ENCODE peak calls at places on chromosomes 1 and 21, in eight cellular contexts. One of them, this sample, is unnamed.

GRCh38 chr1:48931571-48932251 is 155.0 kb upstream of the BEND5 start:
- DNase-seq in T-helper 2 cell: no peak
- DNase-seq in heart right ventricle: no peak
- DNase-seq in CD4-positive, alpha-beta memory T cell: no peak
- DNase-seq in cardiac muscle cell: no peak
- DNase-seq in heart left ventricle: no peak
- DNase-seq in CD8-positive, alpha-beta T cell: no peak
- DNase-seq in ELR: peak
- DNase-seq in this sample: peak

GRCh38 chr1:147850737-147851136 is 51.9 kb upstream of the GJA8 start:
- DNase-seq in T-helper 2 cell: no peak
- DNase-seq in heart right ventricle: no peak
- DNase-seq in CD4-positive, alpha-beta memory T cell: no peak
- DNase-seq in cardiac muscle cell: no peak
- DNase-seq in heart left ventricle: no peak
- DNase-seq in CD8-positive, alpha-beta T cell: no peak
- DNase-seq in ELR: peak
- DNase-seq in this sample: no peak

GRCh38 chr1:105172803-105173202 is 1423.1 kb downstream of the AMY1C start:
- DNase-seq in T-helper 2 cell: no peak
- DNase-seq in heart right ventricle: no peak
- DNase-seq in CD4-positive, alpha-beta memory T cell: no peak
- DNase-seq in cardiac muscle cell: peak
- DNase-seq in heart left ventricle: no peak
- DNase-seq in CD8-positive, alpha-beta T cell: no peak
- DNase-seq in ELR: no peak
- DNase-seq in this sample: no peak

GRCh38 chr21:26469789-26470188 is 103.3 kb downstream of the CYYR1 start:
- DNase-seq in T-helper 2 cell: no peak
- DNase-seq in heart right ventricle: peak
- DNase-seq in CD4-positive, alpha-beta memory T cell: no peak
- DNase-seq in cardiac muscle cell: no peak
- DNase-seq in heart left ventricle: no peak
- DNase-seq in CD8-positive, alpha-beta T cell: no peak
- DNase-seq in ELR: peak
- DNase-seq in this sample: no peak

GRCh38 chr1:114152211-114153050 is 1.2 kb downstream of the SYT6 start:
- DNase-seq in T-helper 2 cell: no peak
- DNase-seq in heart right ventricle: peak
- DNase-seq in CD4-positive, alpha-beta memory T cell: peak
- DNase-seq in cardiac muscle cell: peak
- DNase-seq in heart left ventricle: peak
- DNase-seq in CD8-positive, alpha-beta T cell: no peak
- DNase-seq in ELR: peak
- DNase-seq in this sample: peak

GRCh38 chr1:47844556-47844950 is 152.6 kb downstream of the TRABD2B start:
- DNase-seq in T-helper 2 cell: no peak
- DNase-seq in heart right ventricle: no peak
- DNase-seq in CD4-positive, alpha-beta memory T cell: no peak
- DNase-seq in cardiac muscle cell: no peak
- DNase-seq in heart left ventricle: no peak
- DNase-seq in CD8-positive, alpha-beta T cell: no peak
- DNase-seq in ELR: no peak
- DNase-seq in this sample: no peak

GRCh38 chr1:15146142-15146541 is 7.4 kb upstream of the TMEM51 start:
- DNase-seq in T-helper 2 cell: no peak
- DNase-seq in heart right ventricle: no peak
- DNase-seq in CD4-positive, alpha-beta memory T cell: no peak
- DNase-seq in cardiac muscle cell: no peak
- DNase-seq in heart left ventricle: no peak
- DNase-seq in CD8-positive, alpha-beta T cell: no peak
- DNase-seq in ELR: no peak
- DNase-seq in this sample: no peak

GRCh38 chr1:47696911-47697441 is 259.1 kb downstream of the FOXD2 start:
- DNase-seq in T-helper 2 cell: no peak
- DNase-seq in heart right ventricle: no peak
- DNase-seq in CD4-positive, alpha-beta memory T cell: no peak
- DNase-seq in cardiac muscle cell: peak
- DNase-seq in heart left ventricle: no peak
- DNase-seq in CD8-positive, alpha-beta T cell: no peak
- DNase-seq in ELR: no peak
- DNase-seq in this sample: no peak

GRCh38 chr1:177228721-177229088 is 57.9 kb downstream of the BRINP2 start:
- DNase-seq in T-helper 2 cell: no peak
- DNase-seq in heart right ventricle: no peak
- DNase-seq in CD4-positive, alpha-beta memory T cell: no peak
- DNase-seq in cardiac muscle cell: no peak
- DNase-seq in heart left ventricle: no peak
- DNase-seq in CD8-positive, alpha-beta T cell: no peak
- DNase-seq in ELR: peak
- DNase-seq in this sample: peak